ENCODE peak calls at places on chromosomes 11 and 22, in seven cellular contexts. P is type B pancreatic cell, V is fibroblast of pulmonary artery, H is AG09319, U is colonic mucosa, S is A549, Q is HFFc6. W is an unnamed sample.
A peak's percentile ranks its signal among the peaks of the same experiment; 100 is the strongest.

GRCh38 chr22:36873614-36874308 is 13.0 kb downstream of the NCF4 start:
- DNase-seq in P (no peak), V (peak; percentile 85), H (peak; percentile 22), U (no peak), S (peak; percentile 69), Q (peak; percentile 57), W (peak; percentile 97)

GRCh38 chr11:106280041-106280440 is 202.6 kb downstream of the AASDHPPT start:
- DNase-seq in P (no peak), V (no peak), H (no peak), U (no peak), S (no peak), Q (no peak), W (no peak)

GRCh38 chr11:106459135-106459534 is 381.7 kb downstream of the AASDHPPT start:
- DNase-seq in P (no peak), V (no peak), H (no peak), U (no peak), S (no peak), Q (no peak), W (no peak)

GRCh38 chr11:126354631-126355323 is 709 bp upstream of the ST3GAL4 start:
- DNase-seq in P (no peak), V (no peak), H (no peak), U (no peak), S (no peak), Q (no peak), W (peak; percentile 33)

GRCh38 chr22:25197335-25197734 is 2.3 kb upstream of the CRYBB3 start:
- DNase-seq in P (no peak), V (no peak), H (no peak), U (no peak), S (no peak), Q (no peak), W (no peak)

GRCh38 chr11:123457187-123457770 is 27.2 kb downstream of the GRAMD1B start:
- DNase-seq in P (no peak), V (peak; percentile 83), H (no peak), U (no peak), S (no peak), Q (no peak), W (no peak)

GRCh38 chr11:121767433-121767832 is 314.7 kb upstream of the SORL1-AS1 start:
- DNase-seq in P (no peak), V (no peak), H (no peak), U (no peak), S (no peak), Q (peak; percentile 5), W (no peak)

GRCh38 chr22:47328550-47329243 is 566.2 kb downstream of the TBC1D22A start:
- DNase-seq in P (no peak), V (peak; percentile 96), H (peak; percentile 81), U (no peak), S (peak; percentile 76), Q (peak; percentile 90), W (peak; percentile 86)

GRCh38 chr11:104476898-104477297 is 313.0 kb upstream of the PDGFD start:
- DNase-seq in P (no peak), V (no peak), H (no peak), U (no peak), S (no peak), Q (no peak), W (no peak)

GRCh38 chr11:8834379-8834778 is 76.6 kb upstream of the AKIP1 start:
- DNase-seq in P (no peak), V (no peak), H (no peak), U (no peak), S (no peak), Q (no peak), W (no peak)

GRCh38 chr11:118646393-118646792 is 33.1 kb downstream of the TREH start:
- DNase-seq in P (no peak), V (no peak), H (no peak), U (no peak), S (no peak), Q (no peak), W (no peak)

GRCh38 chr11:68014157-68014965 is 4.2 kb downstream of the ALDH3B1 start:
- DNase-seq in P (no peak), V (peak; percentile 86), H (peak; percentile 72), U (peak; percentile 80), S (peak; percentile 100), Q (peak; percentile 53), W (peak; percentile 98)

GRCh38 chr11:87036756-87037449 is 831 bp upstream of the TMEM135 start:
- DNase-seq in P (no peak), V (no peak), H (no peak), U (peak; percentile 51), S (peak; percentile 32), Q (no peak), W (no peak)

GRCh38 chr11:2794947-2795346 is 90.6 kb downstream of the CDKN1C start:
- DNase-seq in P (peak; percentile 60), V (no peak), H (no peak), U (no peak), S (no peak), Q (no peak), W (no peak)

GRCh38 chr11:64916848-64917662 is at the start of gene ATG2A:
- DNase-seq in P (peak; percentile 98), V (peak; percentile 100), H (peak; percentile 98), U (peak; percentile 99), S (peak; percentile 99), Q (peak; percentile 100), W (peak; percentile 99)

GRCh38 chr11:70525466-70525865 is 127.1 kb downstream of the CTTN start:
- DNase-seq in P (no peak), V (no peak), H (no peak), U (no peak), S (no peak), Q (no peak), W (no peak)

GRCh38 chr22:40485813-40486610 is 115.6 kb downstream of the SGSM3 start:
- DNase-seq in P (no peak), V (peak; percentile 44), H (no peak), U (no peak), S (no peak), Q (no peak), W (peak; percentile 89)

GRCh38 chr22:28989484-28989883 is 72.1 kb downstream of the C22orf31 start:
- DNase-seq in P (no peak), V (peak; percentile 61), H (no peak), U (no peak), S (no peak), Q (no peak), W (no peak)

GRCh38 chr11:130146797-130147196 is 12.8 kb upstream of the ST14 start:
- DNase-seq in P (no peak), V (no peak), H (no peak), U (peak; percentile 64), S (no peak), Q (no peak), W (no peak)

GRCh38 chr11:130144129-130144528 is 15.5 kb upstream of the ST14 start:
- DNase-seq in P (no peak), V (no peak), H (no peak), U (peak; percentile 77), S (no peak), Q (no peak), W (no peak)

GRCh38 chr11:130144721-130145327 is 14.8 kb upstream of the ST14 start:
- DNase-seq in P (no peak), V (no peak), H (no peak), U (no peak), S (no peak), Q (no peak), W (no peak)

GRCh38 chr11:130145328-130145812 is 14.2 kb upstream of the ST14 start:
- DNase-seq in P (no peak), V (no peak), H (no peak), U (peak; percentile 64), S (no peak), Q (no peak), W (no peak)

GRCh38 chr11:130145975-130146776 is 13.4 kb upstream of the ST14 start:
- DNase-seq in P (no peak), V (no peak), H (no peak), U (peak; percentile 90), S (peak; percentile 54), Q (peak; percentile 27), W (peak; percentile 91)
- TF ChIP-seq CTCF in P (no peak), V (peak; percentile 13), H (peak; percentile 12), U (no peak), S (peak; percentile 25), Q (peak; percentile 51), W (peak; percentile 32)

DNA sequence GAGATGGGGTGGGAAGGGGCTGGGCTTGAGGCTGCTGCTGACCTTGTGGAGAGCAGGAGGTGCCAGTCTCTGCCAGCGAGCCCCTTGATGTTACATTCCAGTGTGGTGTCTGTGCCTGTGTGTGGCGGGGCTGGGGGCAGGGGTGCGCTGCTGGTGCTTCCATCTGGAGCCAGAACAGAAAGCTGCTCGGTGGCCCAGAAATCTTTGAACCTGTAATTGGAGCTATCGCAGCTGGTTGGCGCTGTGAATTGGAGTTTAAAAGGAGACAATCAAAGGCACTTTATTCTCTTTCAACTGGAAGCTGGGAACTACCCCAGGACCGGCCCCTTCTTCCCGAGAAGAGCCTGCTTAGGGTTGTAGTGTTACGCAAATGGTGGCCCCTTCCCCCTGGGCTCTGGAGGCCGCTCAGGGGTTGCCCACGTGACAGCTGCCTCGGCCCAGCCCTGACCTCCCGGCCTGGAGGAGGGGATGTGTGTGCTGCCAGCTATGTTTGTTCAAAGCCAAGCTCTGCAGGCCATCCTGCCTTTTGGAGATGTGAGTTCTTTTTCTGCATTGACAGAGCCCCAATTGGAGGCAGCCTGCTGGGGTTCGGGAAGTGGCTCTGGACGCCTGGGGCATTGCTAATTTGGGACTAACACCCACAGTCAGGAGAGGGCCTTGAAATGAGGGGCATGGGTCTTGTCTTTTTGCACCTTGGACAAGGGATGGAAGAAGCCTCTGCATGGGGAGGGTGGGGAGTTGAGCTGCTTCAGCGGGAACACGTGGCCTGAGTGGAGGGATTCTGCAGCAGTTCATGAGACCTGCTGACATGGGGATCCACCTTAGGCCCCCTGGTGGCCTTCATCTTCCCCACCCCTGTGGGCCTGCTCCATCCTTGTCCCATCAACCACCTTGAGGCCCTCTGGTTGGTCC is 14.0 kb upstream of the ARSA start:
- DNase-seq in P (peak; percentile 76), V (peak; percentile 48), H (no peak), U (no peak), S (no peak), Q (no peak), W (no peak)
- TF ChIP-seq CTCF in P (no peak), V (peak; percentile 54), H (peak; percentile 41), U (peak; percentile 15), S (no peak), Q (peak; percentile 22), W (no peak)

GRCh38 chr22:45626198-45626651 is 45.4 kb upstream of the ATXN10 start:
- DNase-seq in P (no peak), V (no peak), H (no peak), U (peak; percentile 88), S (peak; percentile 91), Q (no peak), W (peak; percentile 92)

GRCh38 chr22:45616432-45616831 is 55.2 kb upstream of the ATXN10 start:
- DNase-seq in P (no peak), V (no peak), H (no peak), U (no peak), S (no peak), Q (no peak), W (no peak)

GRCh38 chr22:45617948-45618347 is 53.7 kb upstream of the ATXN10 start:
- DNase-seq in P (no peak), V (no peak), H (no peak), U (no peak), S (no peak), Q (no peak), W (no peak)

GRCh38 chr22:45620707-45621106 is 50.9 kb upstream of the ATXN10 start:
- DNase-seq in P (no peak), V (no peak), H (no peak), U (no peak), S (no peak), Q (no peak), W (no peak)

GRCh38 chr22:45621836-45622600 is 49.6 kb upstream of the ATXN10 start:
- DNase-seq in P (no peak), V (no peak), H (no peak), U (no peak), S (no peak), Q (no peak), W (no peak)
- TF ChIP-seq CTCF in P (no peak), V (no peak), H (no peak), U (no peak), S (no peak), Q (no peak), W (no peak)

GRCh38 chr11:55503449-55503848 is 50.8 kb upstream of the OR4C15 start:
- DNase-seq in P (no peak), V (no peak), H (no peak), U (no peak), S (no peak), Q (no peak), W (no peak)
- TF ChIP-seq CTCF in P (no peak), V (no peak), H (no peak), U (no peak), S (no peak), Q (peak; percentile 10), W (no peak)